ENCODE peak calls at places on chromosomes 1 and 21, in seven cellular contexts. X is lower lobe of right lung, Z is GM23338, A is fibroblast of lung, U is brain microvascular endothelial cell, O is A549, H is substantia nigra. I is an unnamed sample.

GRCh38 chr1:246726255-246726679 is 2.1 kb downstream of the SCCPDH start:
- DNase-seq in X (no peak), Z (no peak), A (no peak), U (no peak), O (no peak), H (no peak), I (no peak)

GRCh38 chr21:26169061-26169610 is 1.4 kb downstream of the APP start:
- DNase-seq in X (no peak), Z (peak), A (peak), U (peak), O (peak), H (peak), I (no peak)

GRCh38 chr1:15238789-15239188 is 8.2 kb upstream of the FHAD1 start:
- DNase-seq in X (no peak), Z (no peak), A (no peak), U (no peak), O (no peak), H (no peak), I (no peak)

GRCh38 chr1:185578293-185578692 is 155.9 kb upstream of the HMCN1 start:
- DNase-seq in X (no peak), Z (no peak), A (no peak), U (no peak), O (no peak), H (no peak), I (no peak)

GRCh38 chr1:76426606-76427005 is 352.1 kb downstream of the ST6GALNAC3 start:
- DNase-seq in X (no peak), Z (no peak), A (no peak), U (peak), O (no peak), H (no peak), I (no peak)

GRCh38 chr1:20725189-20726106 is 7.1 kb downstream of the SH2D5 start:
- DNase-seq in X (no peak), Z (no peak), A (peak), U (peak), O (no peak), H (no peak), I (no peak)

GRCh38 chr1:220705782-220706181 is 15.6 kb downstream of the C1orf115 start:
- DNase-seq in X (no peak), Z (no peak), A (no peak), U (no peak), O (no peak), H (no peak), I (no peak)

GRCh38 chr1:36653850-36654249 is 171.1 kb upstream of the CSF3R start:
- DNase-seq in X (no peak), Z (no peak), A (peak), U (no peak), O (no peak), H (peak), I (peak)

GRCh38 chr1:29502225-29502755 is 266.0 kb downstream of the PTPRU start:
- DNase-seq in X (no peak), Z (no peak), A (no peak), U (no peak), O (no peak), H (no peak), I (no peak)

GRCh38 chr21:42609806-42610205 is 43.6 kb upstream of the PDE9A start:
- DNase-seq in X (no peak), Z (no peak), A (no peak), U (no peak), O (no peak), H (no peak), I (no peak)

GRCh38 chr1:243977104-243977503 is 74.0 kb upstream of the ZBTB18 start:
- DNase-seq in X (no peak), Z (no peak), A (peak), U (peak), O (no peak), H (no peak), I (no peak)

GRCh38 chr1:58823481-58824010 is 39.7 kb upstream of the JUN start:
- DNase-seq in X (no peak), Z (no peak), A (peak), U (peak), O (no peak), H (no peak), I (no peak)

GRCh38 chr1:101757985-101758384 is 238.7 kb downstream of the OLFM3 start:
- DNase-seq in X (no peak), Z (no peak), A (no peak), U (no peak), O (no peak), H (no peak), I (no peak)

GRCh38 chr1:172449012-172449584 is 5.2 kb upstream of the PIGC start:
- DNase-seq in X (no peak), Z (no peak), A (peak), U (peak), O (peak), H (no peak), I (no peak)

GRCh38 chr21:35239811-35240219 is 190.7 kb upstream of the RUNX1 start:
- DNase-seq in X (no peak), Z (no peak), A (no peak), U (no peak), O (no peak), H (no peak), I (no peak)

GRCh38 chr1:15803380-15803779 is 4.1 kb downstream of the UQCRHL start:
- DNase-seq in X (no peak), Z (peak), A (no peak), U (no peak), O (no peak), H (no peak), I (no peak)

GRCh38 chr1:24928631-24929090 is 1.4 kb downstream of the RUNX3 start:
- DNase-seq in X (no peak), Z (peak), A (no peak), U (no peak), O (no peak), H (no peak), I (no peak)

GRCh38 chr1:216632980-216633379 is 90.2 kb downstream of the ESRRG start:
- DNase-seq in X (no peak), Z (peak), A (no peak), U (no peak), O (no peak), H (no peak), I (peak)

GRCh38 chr1:228082975-228083870 is 715 bp downstream of the ARF1 start:
- DNase-seq in X (peak), Z (peak), A (peak), U (no peak), O (no peak), H (no peak), I (no peak)

GRCh38 chr1:212457740-212458338 is 25.1 kb downstream of the NENF start:
- DNase-seq in X (no peak), Z (peak), A (peak), U (peak), O (peak), H (no peak), I (no peak)

GRCh38 chr1:84294751-84295150 is 6.8 kb upstream of the SAMD13 start:
- DNase-seq in X (no peak), Z (no peak), A (no peak), U (no peak), O (no peak), H (no peak), I (no peak)
- H3K27ac ChIP-seq in X (no peak), Z (no peak), A (no peak), U (no peak), O (no peak), H (no peak), I (no peak)

GRCh38 chr1:151984313-151984956 is 9.2 kb downstream of the S100A10 start:
- DNase-seq in X (no peak), Z (no peak), A (peak), U (no peak), O (no peak), H (no peak), I (no peak)
- H3K27ac ChIP-seq in X (no peak), Z (no peak), A (no peak), U (no peak), O (peak), H (no peak), I (no peak)

GRCh38 chr1:223739366-223740057 is 27.2 kb downstream of the CAPN2 start:
- DNase-seq in X (no peak), Z (no peak), A (no peak), U (peak), O (no peak), H (no peak), I (no peak)

GRCh38 chr1:223738465-223739365 is 26.4 kb downstream of the CAPN2 start:
- DNase-seq in X (peak), Z (no peak), A (no peak), U (no peak), O (no peak), H (no peak), I (no peak)

GRCh38 chr1:223741861-223742260 is 29.5 kb downstream of the CAPN2 start:
- DNase-seq in X (no peak), Z (peak), A (peak), U (peak), O (no peak), H (no peak), I (no peak)

GRCh38 chr1:223745731-223746130 is 33.4 kb downstream of the CAPN2 start:
- DNase-seq in X (no peak), Z (no peak), A (peak), U (no peak), O (no peak), H (no peak), I (no peak)

GRCh38 chr1:223742861-223743517 is 30.6 kb downstream of the CAPN2 start:
- DNase-seq in X (no peak), Z (no peak), A (no peak), U (no peak), O (no peak), H (no peak), I (no peak)
- H3K27ac ChIP-seq in X (peak), Z (no peak), A (no peak), U (peak), O (peak), H (no peak), I (no peak)

GRCh38 chr1:116409751-116410182 is 36.7 kb downstream of the ATP1A1 start:
- DNase-seq in X (no peak), Z (no peak), A (no peak), U (no peak), O (no peak), H (no peak), I (peak)
- H3K27ac ChIP-seq in X (no peak), Z (no peak), A (no peak), U (no peak), O (no peak), H (peak), I (peak)

GRCh38 chr1:32500387-32501209 is 35.7 kb downstream of the ZBTB8B start:
- DNase-seq in X (peak), Z (peak), A (peak), U (no peak), O (peak), H (peak), I (peak)
- H3K27ac ChIP-seq in X (peak), Z (peak), A (peak), U (peak), O (peak), H (peak), I (peak)

GRCh38 chr1:12617901-12618660 is at the start of gene DHRS3:
- DNase-seq in X (peak), Z (peak), A (peak), U (peak), O (peak), H (no peak), I (peak)

GRCh38 chr1:12615166-12615915 is 2.7 kb downstream of the DHRS3 start:
- DNase-seq in X (no peak), Z (no peak), A (no peak), U (no peak), O (no peak), H (no peak), I (no peak)

GRCh38 chr1:12615916-12616708 is 1.9 kb downstream of the DHRS3 start:
- DNase-seq in X (peak), Z (peak), A (peak), U (no peak), O (no peak), H (no peak), I (no peak)

GRCh38 chr1:12617511-12617900 is 504 bp downstream of the DHRS3 start:
- DNase-seq in X (no peak), Z (peak), A (no peak), U (no peak), O (no peak), H (no peak), I (no peak)

GRCh38 chr1:12616709-12617373 is 1.2 kb downstream of the DHRS3 start:
- DNase-seq in X (peak), Z (no peak), A (no peak), U (no peak), O (no peak), H (no peak), I (no peak)
- H3K27ac ChIP-seq in X (peak), Z (peak), A (peak), U (peak), O (peak), H (peak), I (peak)

GRCh38 chr1:204045430-204045829 is 27.5 kb upstream of the SOX13 start:
- DNase-seq in X (no peak), Z (no peak), A (no peak), U (no peak), O (no peak), H (no peak), I (no peak)

GRCh38 chr1:204044448-204044847 is 28.5 kb upstream of the SOX13 start:
- DNase-seq in X (no peak), Z (no peak), A (no peak), U (no peak), O (no peak), H (no peak), I (no peak)

GRCh38 chr1:204043680-204044079 is 29.2 kb upstream of the SOX13 start:
- DNase-seq in X (no peak), Z (no peak), A (no peak), U (no peak), O (no peak), H (no peak), I (no peak)

GRCh38 chr1:204041803-204042505 is 31.0 kb upstream of the SOX13 start:
- DNase-seq in X (no peak), Z (no peak), A (peak), U (peak), O (no peak), H (no peak), I (no peak)

DNA sequence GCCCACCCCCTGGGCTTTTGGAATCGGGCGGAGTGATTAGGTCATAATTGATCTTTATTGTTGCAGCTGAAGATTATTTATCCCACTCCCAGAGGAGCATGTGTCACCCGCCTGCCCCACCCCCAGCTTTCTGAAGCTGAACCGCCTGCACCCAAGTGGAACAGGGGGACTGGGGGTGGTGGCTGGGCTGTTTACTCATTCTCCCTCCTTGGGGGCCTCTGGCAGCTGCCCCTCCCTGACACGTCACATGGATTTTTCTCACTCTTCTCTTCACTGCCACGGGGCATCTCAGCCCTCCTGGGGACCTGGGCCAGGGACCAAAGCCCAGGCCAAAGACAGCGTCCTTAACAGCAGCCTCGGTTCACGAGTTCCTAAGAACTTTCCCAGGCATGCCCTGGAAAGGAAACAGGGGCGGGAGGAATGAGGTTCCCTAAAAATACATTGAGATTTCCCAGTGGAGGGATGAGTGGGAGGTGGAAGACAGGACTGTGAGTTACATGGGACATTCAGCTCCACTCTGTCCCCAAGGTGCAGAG is 31.6 kb upstream of the SOX13 start:
- DNase-seq in X (no peak), Z (no peak), A (peak), U (no peak), O (no peak), H (no peak), I (no peak)
- H3K27ac ChIP-seq in X (peak), Z (no peak), A (no peak), U (no peak), O (no peak), H (no peak), I (no peak)

GRCh38 chr1:223723351-223723904 is 11.1 kb downstream of the CAPN2 start:
- DNase-seq in X (no peak), Z (no peak), A (no peak), U (no peak), O (no peak), H (no peak), I (no peak)
- H3K27ac ChIP-seq in X (peak), Z (no peak), A (peak), U (no peak), O (peak), H (no peak), I (no peak)

DNA sequence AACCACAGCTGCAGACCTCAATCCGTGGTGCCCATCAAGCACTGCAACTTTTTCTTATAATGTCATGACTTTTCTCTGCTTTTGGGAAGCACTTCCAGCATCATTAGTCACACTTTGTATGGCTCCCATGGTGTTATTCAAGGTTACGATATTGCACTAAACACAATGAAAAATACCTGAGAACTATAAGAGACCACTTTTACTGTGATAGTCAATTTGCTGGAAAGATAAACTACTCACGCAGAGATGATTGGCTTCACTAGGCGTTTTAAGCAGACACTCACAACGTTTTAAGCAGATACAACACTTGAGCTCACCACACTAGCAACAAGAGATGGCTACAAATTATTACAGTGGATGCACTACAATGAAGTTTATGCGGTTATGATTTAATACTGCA is 103.1 kb upstream of the CHRM3 start:
- DNase-seq in X (no peak), Z (no peak), A (no peak), U (no peak), O (no peak), H (no peak), I (no peak)
- H3K27ac ChIP-seq in X (no peak), Z (no peak), A (no peak), U (no peak), O (no peak), H (no peak), I (no peak)

GRCh38 chr1:99277066-99277465 is 12.8 kb downstream of the PLPPR4 start:
- DNase-seq in X (no peak), Z (no peak), A (no peak), U (no peak), O (no peak), H (no peak), I (no peak)

GRCh38 chr1:99282536-99282935 is 18.2 kb downstream of the PLPPR4 start:
- DNase-seq in X (no peak), Z (no peak), A (no peak), U (no peak), O (no peak), H (no peak), I (no peak)

GRCh38 chr1:99279525-99279924 is 15.2 kb downstream of the PLPPR4 start:
- DNase-seq in X (no peak), Z (no peak), A (no peak), U (no peak), O (no peak), H (no peak), I (no peak)

DNA sequence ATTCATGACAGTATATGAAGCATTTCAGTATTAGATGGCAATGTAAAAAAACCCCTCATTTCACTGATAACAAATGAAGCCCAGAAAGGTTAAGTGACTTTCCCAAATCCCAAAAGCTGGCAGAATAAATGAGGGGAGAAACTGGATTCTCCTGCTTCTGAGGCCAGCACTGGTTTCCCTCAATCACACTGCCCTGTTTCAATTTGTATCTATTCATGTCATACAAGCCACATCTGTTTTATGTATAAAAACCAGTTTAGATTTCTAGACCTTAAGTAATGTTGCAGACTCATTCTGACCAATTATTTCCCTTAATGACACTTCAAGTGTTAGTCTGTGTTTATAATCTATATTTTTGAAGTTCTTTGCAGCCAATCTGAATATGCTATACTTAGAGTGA is 16.8 kb downstream of the PLPPR4 start:
- DNase-seq in X (no peak), Z (no peak), A (no peak), U (no peak), O (no peak), H (no peak), I (no peak)
- H3K27ac ChIP-seq in X (no peak), Z (no peak), A (no peak), U (no peak), O (no peak), H (no peak), I (no peak)

I was measured in caudate nucleus.